ENCODE peak calls at places on chromosomes 4 and X, in five cellular contexts. Y is stimulated activated CD4-positive, alpha-beta T cell treated with anti-CD3 and anti-CD28 coated beads, Interleukin-1b, Interleukin-23, amount 100 ng/mL, for 48 hours; C is cerebellum; V is GM19239; I is kidney epithelial cell. T is an unnamed sample.

GRCh38 chr4:1567808-1568581 is 116.1 kb downstream of the FAM53A start:
- DNase-seq in Y (no peak), C (no peak), V (no peak), I (no peak), T (peak; percentile 84)

GRCh38 chrX:134599173-134599914 is 58.9 kb downstream of the PLAC1 start:
- DNase-seq in Y (peak; percentile 59), C (no peak), V (no peak), I (no peak), T (no peak)

GRCh38 chrX:133670394-133670793 is 255.1 kb upstream of the GPC4 start:
- DNase-seq in Y (no peak), C (no peak), V (peak; percentile 1), I (no peak), T (no peak)

GRCh38 chr4:156991161-156991560 is 19.6 kb upstream of the PDGFC start:
- DNase-seq in Y (no peak), C (no peak), V (no peak), I (no peak), T (no peak)

GRCh38 chr4:30770049-30770549 is 49.9 kb downstream of the PCDH7 start:
- DNase-seq in Y (no peak), C (no peak), V (no peak), I (peak; percentile 44), T (no peak)

GRCh38 chr4:147732516-147733193 is 767 bp downstream of the ARHGAP10 start:
- DNase-seq in Y (no peak), C (no peak), V (no peak), I (no peak), T (no peak)

GRCh38 chr4:124018383-124019317 is 622.1 kb downstream of the SPRY1 start:
- DNase-seq in Y (no peak), C (no peak), V (peak; percentile 27), I (no peak), T (no peak)

GRCh38 chr4:92421920-92422319 is 118.2 kb downstream of the GRID2 start:
- DNase-seq in Y (no peak), C (no peak), V (no peak), I (no peak), T (no peak)

GRCh38 chr4:3486556-3487270 is 23.6 kb downstream of the DOK7 start:
- DNase-seq in Y (no peak), C (no peak), V (no peak), I (no peak), T (no peak)

GRCh38 chr4:141133146-141134006 is at the start of gene RNF150:
- DNase-seq in Y (peak; percentile 43), C (peak; percentile 93), V (peak; percentile 43), I (peak; percentile 57), T (peak; percentile 92)

T was measured in upper lobe of left lung.